ENCODE peak calls at places on chromosome 1, in ten cellular contexts. O is dorsolateral prefrontal cortex, M is GM12865, T is neural progenitor cell, Y is astrocyte, L is RWPE2, E is WERI-Rb-1, R is fibroblast of the aortic adventitia, D is epithelial cell of esophagus, B is IMR-90. N is an unnamed sample.

GRCh38 chr1:31746687-31747086 is 17.5 kb downstream of the ADGRB2 start:
- DNase-seq in O (no peak), M (no peak), T (no peak), Y (no peak), L (no peak), E (peak; percentile 42), R (peak; percentile 16), D (no peak), B (no peak), N (no peak)

GRCh38 chr1:44044071-44044801 is 13.0 kb upstream of the SLC6A9 start:
- DNase-seq in O (no peak), M (no peak), T (no peak), Y (peak; percentile 21), L (no peak), E (no peak), R (no peak), D (peak; percentile 69), B (no peak), N (no peak)

GRCh38 chr1:145824499-145824842 is 471 bp downstream of the POLR3C start:
- DNase-seq in O (no peak), M (no peak), T (no peak), Y (no peak), L (no peak), E (no peak), R (no peak), D (no peak), B (no peak), N (no peak)

GRCh38 chr1:23029337-23029736 is 10.1 kb downstream of the KDM1A start:
- DNase-seq in O (no peak), M (no peak), T (no peak), Y (no peak), L (no peak), E (no peak), R (no peak), D (no peak), B (no peak), N (no peak)

GRCh38 chr1:112369389-112370285 is 26.4 kb upstream of the CTTNBP2NL start:
- DNase-seq in O (peak; percentile 91), M (peak; percentile 80), T (peak; percentile 94), Y (peak; percentile 46), L (peak; percentile 83), E (peak; percentile 86), R (peak; percentile 83), D (peak; percentile 86), B (peak; percentile 75), N (peak; percentile 94)

GRCh38 chr1:29900727-29901126 is 664.4 kb downstream of the PTPRU start:
- DNase-seq in O (no peak), M (no peak), T (no peak), Y (no peak), L (no peak), E (no peak), R (no peak), D (no peak), B (no peak), N (no peak)

GRCh38 chr1:150366416-150367296 is 2.7 kb downstream of the RPRD2 start:
- DNase-seq in O (no peak), M (peak; percentile 24), T (no peak), Y (peak; percentile 11), L (no peak), E (no peak), R (peak; percentile 20), D (peak; percentile 50), B (peak; percentile 48), N (no peak)

GRCh38 chr1:180612591-180612990 is 19.2 kb upstream of the XPR1 start:
- DNase-seq in O (no peak), M (no peak), T (no peak), Y (no peak), L (no peak), E (no peak), R (no peak), D (no peak), B (no peak), N (no peak)

GRCh38 chr1:96557336-96557735 is 164.2 kb upstream of the PTBP2 start:
- DNase-seq in O (no peak), M (no peak), T (no peak), Y (peak; percentile 23), L (no peak), E (no peak), R (peak; percentile 89), D (peak; percentile 37), B (peak; percentile 12), N (no peak)

GRCh38 chr1:31010081-31010989 is 55.2 kb downstream of the PUM1 start:
- DNase-seq in O (no peak), M (peak; percentile 69), T (no peak), Y (peak; percentile 91), L (no peak), E (no peak), R (no peak), D (peak; percentile 70), B (peak; percentile 92), N (no peak)

GRCh38 chr1:213244664-213245091 is 193.6 kb downstream of the RPS6KC1 start:
- DNase-seq in O (no peak), M (peak; percentile 68), T (peak; percentile 68), Y (peak; percentile 33), L (no peak), E (peak; percentile 22), R (peak; percentile 74), D (peak; percentile 60), B (peak; percentile 65), N (no peak)

GRCh38 chr1:84774674-84775548 is 84.7 kb upstream of the SSX2IP start:
- DNase-seq in O (peak; percentile 59), M (no peak), T (peak; percentile 33), Y (no peak), L (no peak), E (no peak), R (no peak), D (no peak), B (no peak), N (no peak)

GRCh38 chr1:85479491-85479890 is 14.5 kb upstream of the DDAH1 start:
- DNase-seq in O (no peak), M (no peak), T (no peak), Y (no peak), L (no peak), E (no peak), R (no peak), D (no peak), B (no peak), N (no peak)

DNA sequence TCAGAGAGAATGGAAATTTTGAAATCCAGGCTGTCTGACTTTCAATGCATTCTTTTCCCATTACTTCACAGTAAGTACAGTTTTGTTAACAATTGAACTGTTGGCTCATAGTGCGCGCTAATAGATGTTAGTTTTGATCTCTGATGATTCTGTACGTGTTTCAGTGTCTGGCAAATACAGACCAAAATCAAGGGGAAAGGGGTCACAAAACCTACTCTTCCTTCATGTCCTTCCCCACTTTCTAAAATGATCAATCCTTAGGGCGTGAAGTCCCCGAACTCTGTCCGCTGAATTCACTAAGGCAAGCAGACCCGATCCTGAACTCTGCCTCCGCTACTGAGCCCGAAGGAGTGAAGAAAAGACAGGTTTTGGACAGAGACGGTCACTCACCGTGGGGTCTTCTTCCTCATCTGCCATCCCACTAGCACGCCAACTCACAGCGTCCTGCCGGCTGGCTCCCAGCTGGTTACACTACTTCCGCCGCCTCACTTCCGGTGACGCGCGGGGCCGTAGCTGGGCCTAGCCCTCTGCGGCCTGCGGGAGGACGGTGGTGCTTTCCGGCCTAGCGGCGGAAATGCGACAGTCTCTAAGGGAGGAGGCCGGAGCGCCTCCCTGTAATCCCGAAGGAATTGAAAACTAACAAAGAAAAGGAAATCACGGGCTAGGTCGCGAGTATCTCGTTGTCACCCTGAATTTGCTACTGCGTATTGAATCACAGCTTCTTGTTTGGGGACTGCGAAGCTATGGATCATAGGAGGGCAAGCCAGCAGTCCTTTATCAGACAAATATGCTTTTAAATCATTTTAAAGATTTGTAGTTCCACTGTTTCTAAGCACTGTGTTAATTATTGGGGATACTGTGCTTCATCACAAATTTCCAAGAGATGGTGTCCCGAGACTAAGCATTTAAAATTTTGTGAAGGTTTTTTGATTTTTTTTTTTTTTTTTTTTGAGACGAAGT is at the start of gene TAF13:
- DNase-seq in O (peak; percentile 95), M (peak; percentile 95), T (peak; percentile 95), Y (peak; percentile 95), L (peak; percentile 91), E (peak; percentile 95), R (peak; percentile 96), D (peak; percentile 96), B (peak; percentile 96), N (peak; percentile 98)
- TF ChIP-seq CTCF in O (peak; percentile 55), M (no peak), T (peak; percentile 25), Y (no peak), L (no peak), E (no peak), R (peak; percentile 41), D (peak; percentile 31), B (peak; percentile 43), N (peak; percentile 49)

GRCh38 chr1:106880226-106880625 is 176.2 kb upstream of the PRMT6 start:
- DNase-seq in O (no peak), M (no peak), T (no peak), Y (no peak), L (no peak), E (no peak), R (no peak), D (no peak), B (no peak), N (no peak)

GRCh38 chr1:106875622-106876021 is 180.9 kb upstream of the PRMT6 start:
- DNase-seq in O (no peak), M (no peak), T (no peak), Y (no peak), L (no peak), E (no peak), R (no peak), D (no peak), B (no peak), N (no peak)

GRCh38 chr1:106883208-106883607 is 173.3 kb upstream of the PRMT6 start:
- DNase-seq in O (no peak), M (no peak), T (no peak), Y (no peak), L (no peak), E (no peak), R (no peak), D (no peak), B (no peak), N (no peak)

GRCh38 chr1:106876384-106876783 is 180.1 kb upstream of the PRMT6 start:
- DNase-seq in O (no peak), M (peak; percentile 9), T (no peak), Y (no peak), L (no peak), E (no peak), R (no peak), D (no peak), B (no peak), N (no peak)

GRCh38 chr1:106879538-106879937 is 176.9 kb upstream of the PRMT6 start:
- DNase-seq in O (no peak), M (no peak), T (peak; percentile 6), Y (no peak), L (no peak), E (no peak), R (peak; percentile 18), D (peak; percentile 60), B (no peak), N (no peak)
- TF ChIP-seq CTCF in O (no peak), M (no peak), T (no peak), Y (no peak), L (no peak), E (no peak), R (no peak), D (no peak), B (no peak), N (no peak)

GRCh38 chr1:245322673-245323072 is 167.9 kb downstream of the KIF26B start:
- DNase-seq in O (no peak), M (no peak), T (no peak), Y (peak; percentile 54), L (no peak), E (no peak), R (peak; percentile 43), D (no peak), B (no peak), N (no peak)
- TF ChIP-seq CTCF in O (peak; percentile 12), M (no peak), T (no peak), Y (no peak), L (peak; percentile 23), E (peak; percentile 1), R (no peak), D (no peak), B (no peak), N (peak; percentile 54)

GRCh38 chr1:201882665-201883132 is 6.0 kb upstream of the SHISA4 start:
- DNase-seq in O (no peak), M (peak; percentile 47), T (no peak), Y (peak; percentile 83), L (no peak), E (peak; percentile 21), R (peak; percentile 72), D (peak; percentile 93), B (peak; percentile 87), N (no peak)
- TF ChIP-seq CTCF in O (no peak), M (peak; percentile 18), T (no peak), Y (peak; percentile 38), L (peak; percentile 40), E (peak; percentile 37), R (peak; percentile 32), D (peak; percentile 30), B (peak; percentile 37), N (peak; percentile 51)

N was measured in chondrocyte.